ENCODE peak calls at places on chromosome 12, in nine cellular contexts. Y is hippocampal formation; L is stomach; X is adipocyte; M is heart left ventricle; Q is activated naive CD4-positive, alpha-beta T cell treated with anti-CD3 and anti-CD28 coated beads for 36 hours; H is HuH-7.5; O is activated CD4-positive, CD25-positive, alpha-beta regulatory T cell treated with anti-CD3 and anti-CD28 coated beads, Interleukin-2, amount 50 U/mL, for 72 hours; P is GM18507. U is an unnamed sample.

GRCh38 chr12:12467701-12468218 is 94.9 kb downstream of the DUSP16 start:
- DNase-seq in L (no peak), Q (peak; percentile 23), O (no peak), X (no peak), P (no peak), H (no peak), Y (peak; percentile 45), M (no peak), U (no peak)

GRCh38 chr12:41983394-41983793 is 161.3 kb downstream of the GXYLT1 start:
- DNase-seq in O (no peak), Y (no peak), X (peak; percentile 15), H (no peak), P (no peak), M (no peak), L (no peak), Q (no peak), U (no peak)

GRCh38 chr12:132503611-132504204 is 13.8 kb downstream of the FBRSL1 start:
- DNase-seq in X (no peak), Q (no peak), O (no peak), H (no peak), L (no peak), Y (no peak), P (no peak), M (no peak), U (no peak)

GRCh38 chr12:81077686-81078441 is at the start of gene ACSS3:
- DNase-seq in H (peak; percentile 32), O (no peak), Q (no peak), X (peak; percentile 44), L (peak; percentile 26), Y (peak; percentile 29), M (peak; percentile 78), P (no peak), U (no peak)

GRCh38 chr12:69066420-69067373 is 133.7 kb upstream of the CPM start:
- DNase-seq in L (no peak), Q (no peak), M (no peak), O (no peak), H (no peak), P (no peak), Y (peak; percentile 6), X (no peak), U (peak; percentile 64)

GRCh38 chr12:12979151-12979550 is 20.9 kb downstream of the HEBP1 start:
- DNase-seq in M (no peak), O (no peak), Y (no peak), P (no peak), L (no peak), H (no peak), X (peak; percentile 75), Q (no peak), U (no peak)

GRCh38 chr12:129076466-129077325 is 223.4 kb downstream of the GLT1D1 start:
- DNase-seq in O (no peak), Q (no peak), M (no peak), Y (no peak), P (no peak), X (no peak), H (no peak), L (peak; percentile 2), U (no peak)

GRCh38 chr12:15688838-15689237 is 100.3 kb downstream of the EPS8 start:
- DNase-seq in M (no peak), L (no peak), P (no peak), Y (peak; percentile 37), Q (no peak), H (no peak), X (no peak), O (no peak), U (no peak)

GRCh38 chr12:124466200-124467128 is 100.9 kb downstream of the NCOR2 start:
- DNase-seq in Y (no peak), X (no peak), H (no peak), P (peak; percentile 83), Q (peak; percentile 93), L (peak; percentile 57), M (peak; percentile 70), O (peak; percentile 84), U (no peak)

GRCh38 chr12:88805692-88806091 is 225.4 kb upstream of the KITLG start:
- DNase-seq in H (no peak), M (no peak), P (no peak), X (no peak), L (no peak), O (no peak), Y (no peak), Q (no peak), U (no peak)

GRCh38 chr12:100993916-100994315 is 199.3 kb downstream of the ANO4 start:
- DNase-seq in P (no peak), M (no peak), H (no peak), X (no peak), Y (no peak), O (no peak), Q (no peak), L (no peak), U (no peak)

GRCh38 chr12:49689785-49690184 is 17.4 kb downstream of the FMNL3 start:
- DNase-seq in O (no peak), X (no peak), M (no peak), L (no peak), Q (no peak), Y (no peak), H (no peak), P (no peak), U (no peak)

GRCh38 chr12:1915082-1915968 is 3.1 kb downstream of the CACNA2D4 start:
- DNase-seq in O (peak; percentile 32), L (peak; percentile 17), Y (no peak), P (no peak), M (no peak), X (no peak), Q (peak; percentile 56), H (no peak), U (no peak)